ENCODE peak calls at places on chromosomes 5 and 9, in five cellular contexts. N, A, S, H and L are unnamed samples.

GRCh38 chr5:34673463-34674125 is 17.5 kb downstream of the RAI14 start:
- DNase-seq in N (no peak), A (no peak), S (no peak), H (no peak), L (no peak)

GRCh38 chr9:123044556-123044955 is 11.1 kb downstream of the GPR21 start:
- DNase-seq in N (no peak), A (peak), S (no peak), H (no peak), L (no peak)

GRCh38 chr9:63817622-63818518 is 1467.1 kb downstream of the FOXD4L5 start:
- DNase-seq in N (peak), A (peak), S (peak), H (peak), L (peak)

GRCh38 chr5:169970911-169971436 is 9.3 kb downstream of the INSYN2B start:
- DNase-seq in N (no peak), A (peak), S (peak), H (no peak), L (no peak)

GRCh38 chr9:16175461-16175860 is 622.6 kb downstream of the CCDC171 start:
- DNase-seq in N (no peak), A (no peak), S (no peak), H (no peak), L (no peak)

GRCh38 chr5:96565843-96566242 is 96.3 kb upstream of the CAST start:
- DNase-seq in N (no peak), A (peak), S (no peak), H (no peak), L (no peak)

GRCh38 chr5:14351845-14352712 is 208.9 kb downstream of the TRIO start:
- DNase-seq in N (peak), A (peak), S (peak), H (peak), L (peak)

GRCh38 chr5:65198777-65199120 is 283.0 kb downstream of the ADAMTS6 start:
- DNase-seq in N (no peak), A (peak), S (no peak), H (no peak), L (no peak)

GRCh38 chr9:36407122-36407723 is 7.2 kb upstream of the RNF38 start:
- DNase-seq in N (peak), A (peak), S (peak), H (peak), L (peak)

GRCh38 chr9:89778100-89779085 is 173.6 kb downstream of the GADD45G start:
- DNase-seq in N (no peak), A (no peak), S (no peak), H (no peak), L (no peak)

GRCh38 chr9:122265265-122265900 is 701 bp downstream of the MRRF start:
- DNase-seq in N (no peak), A (peak), S (no peak), H (no peak), L (no peak)

GRCh38 chr9:33076031-33076359 is 479 bp downstream of the SMU1 start:
- DNase-seq in N (no peak), A (peak), S (no peak), H (no peak), L (no peak)

GRCh38 chr5:96885518-96886338 is 9.4 kb downstream of the ERAP2 start:
- DNase-seq in N (no peak), A (no peak), S (peak), H (no peak), L (no peak)

GRCh38 chr9:136996361-136997281 is at the start of gene CLIC3:
- DNase-seq in N (no peak), A (no peak), S (no peak), H (no peak), L (peak)

GRCh38 chr5:13731229-13731628 is 213.3 kb downstream of the DNAH5 start:
- DNase-seq in N (no peak), A (no peak), S (no peak), H (no peak), L (no peak)

GRCh38 chr5:125486634-125487033 is 740.2 kb upstream of the ZNF608 start:
- DNase-seq in N (no peak), A (peak), S (no peak), H (no peak), L (no peak)

GRCh38 chr5:147743686-147744332 is 38.7 kb downstream of the JAKMIP2 start:
- DNase-seq in N (no peak), A (peak), S (no peak), H (no peak), L (no peak)

GRCh38 chr9:129310666-129311350 is 132.7 kb upstream of the IER5L start:
- DNase-seq in N (no peak), A (no peak), S (no peak), H (no peak), L (peak)

GRCh38 chr5:157778121-157778805 is 34.8 kb downstream of the LSM11 start:
- DNase-seq in N (no peak), A (peak), S (no peak), H (no peak), L (peak)

GRCh38 chr9:137488330-137488653 is 29.2 kb upstream of the NSMF start:
- DNase-seq in N (peak), A (peak), S (no peak), H (no peak), L (no peak)

GRCh38 chr9:90825586-90825985 is 24.0 kb downstream of the SYK start:
- DNase-seq in N (no peak), A (no peak), S (no peak), H (no peak), L (no peak)

GRCh38 chr9:108983885-108984284 is 29.4 kb downstream of the CTNNAL1 start:
- DNase-seq in N (no peak), A (no peak), S (no peak), H (no peak), L (no peak)

GRCh38 chr5:66769839-66770617 is 173.8 kb downstream of the MAST4 start:
- DNase-seq in N (no peak), A (peak), S (no peak), H (no peak), L (no peak)

GRCh38 chr9:89929721-89930480 is 325.1 kb downstream of the GADD45G start:
- DNase-seq in N (no peak), A (peak), S (no peak), H (no peak), L (no peak)

GRCh38 chr9:121268598-121269029 is 652 bp downstream of the GSN start:
- DNase-seq in N (no peak), A (no peak), S (no peak), H (no peak), L (no peak)

DNA sequence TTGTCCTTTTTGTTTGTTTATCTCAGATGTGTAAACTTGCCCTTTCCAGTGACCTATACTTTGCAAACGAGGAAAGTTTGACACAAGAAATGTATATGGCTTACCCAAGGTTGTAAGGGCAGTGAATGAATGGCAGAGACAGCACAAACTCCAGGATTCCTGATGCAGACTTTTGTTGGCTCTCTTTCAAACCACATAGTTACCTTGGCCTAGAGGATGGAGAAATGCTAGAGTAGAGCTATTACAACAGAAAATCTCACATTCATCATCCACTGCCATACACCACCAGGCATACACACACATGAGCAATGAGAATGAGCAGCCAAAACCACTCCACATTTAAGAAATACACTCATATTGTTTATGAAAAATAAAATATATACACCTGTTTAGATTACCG is 387.0 kb downstream of the TLR4 start:
- DNase-seq in N (no peak), A (no peak), S (no peak), H (no peak), L (no peak)
- TF ChIP-seq CTCF in N (no peak), A (no peak), S (no peak), H (no peak), L (no peak)

DNA sequence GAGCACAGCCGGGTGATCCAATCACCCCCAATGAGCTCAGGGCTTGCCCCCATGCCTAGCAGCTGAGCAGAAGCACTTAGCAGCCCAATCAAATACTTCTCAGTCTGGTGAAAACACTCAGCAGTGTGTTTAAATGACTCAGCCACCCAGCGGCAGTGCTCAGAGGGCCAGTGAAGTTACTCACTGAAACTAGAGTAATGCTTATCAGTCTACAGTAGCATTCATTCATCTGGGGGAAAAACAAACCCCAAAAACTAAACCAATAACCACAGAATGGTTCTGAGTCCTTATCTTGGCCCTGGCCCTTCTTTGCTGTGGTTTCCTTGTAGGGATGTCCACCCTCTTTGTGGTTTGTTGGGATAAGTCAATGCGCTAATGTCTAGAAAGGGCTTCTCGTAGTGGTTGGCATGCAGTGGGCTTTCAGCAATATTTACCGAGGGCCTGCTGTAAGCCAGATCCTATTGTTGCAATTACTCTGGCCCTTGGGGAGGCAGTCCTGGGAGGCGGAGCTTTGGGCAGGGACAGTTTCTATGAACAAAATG is 43.2 kb downstream of the LHX2 start:
- DNase-seq in N (no peak), A (peak), S (no peak), H (no peak), L (no peak)
- TF ChIP-seq CTCF in N (no peak), A (peak), S (no peak), H (no peak), L (no peak)

GRCh38 chr9:111582888-111583287 is 16.6 kb downstream of the PTGR1 start:
- DNase-seq in N (no peak), A (peak), S (no peak), H (no peak), L (no peak)
- TF ChIP-seq CTCF in N (no peak), A (no peak), S (no peak), H (no peak), L (no peak)

DNA sequence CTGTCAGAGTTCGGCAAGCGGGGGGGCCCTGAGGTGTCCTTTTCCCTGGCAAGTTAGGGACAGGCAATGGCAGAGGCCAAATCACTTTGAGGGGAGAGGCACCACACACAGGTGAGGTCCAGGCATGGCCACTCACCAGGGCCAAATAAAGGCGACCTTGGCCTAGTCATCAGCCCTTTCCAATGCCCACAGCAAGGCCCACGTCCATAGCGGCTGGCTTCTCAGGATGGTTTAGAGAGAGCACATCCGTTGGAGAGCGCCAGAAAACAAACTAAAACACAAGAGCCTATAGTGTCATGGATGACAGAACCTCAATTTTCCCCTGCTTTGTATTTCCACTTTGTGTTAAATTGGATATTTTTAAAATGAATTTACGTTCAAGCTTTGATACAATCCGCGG is 7.0 kb downstream of the CCNJL start:
- DNase-seq in N (no peak), A (no peak), S (no peak), H (no peak), L (no peak)
- TF ChIP-seq CTCF in N (no peak), A (no peak), S (no peak), H (no peak), L (no peak)

GRCh38 chr5:149552038-149552494 is 827 bp upstream of the CSNK1A1 start:
- DNase-seq in N (no peak), A (no peak), S (no peak), H (no peak), L (no peak)
- TF ChIP-seq CTCF in N (no peak), A (no peak), S (peak), H (no peak), L (no peak)

GRCh38 chr9:133090187-133090586 is 28.4 kb downstream of the CEL start:
- DNase-seq in N (no peak), A (no peak), S (no peak), H (no peak), L (no peak)

GRCh38 chr9:133098104-133098754 is 22.8 kb downstream of the RALGDS start:
- DNase-seq in N (no peak), A (no peak), S (no peak), H (no peak), L (no peak)

GRCh38 chr9:133090752-133091325 is 29.1 kb downstream of the CEL start:
- DNase-seq in N (no peak), A (no peak), S (no peak), H (no peak), L (no peak)

GRCh38 chr9:133098871-133099270 is 22.2 kb downstream of the RALGDS start:
- DNase-seq in N (no peak), A (no peak), S (peak), H (no peak), L (no peak)

DNA sequence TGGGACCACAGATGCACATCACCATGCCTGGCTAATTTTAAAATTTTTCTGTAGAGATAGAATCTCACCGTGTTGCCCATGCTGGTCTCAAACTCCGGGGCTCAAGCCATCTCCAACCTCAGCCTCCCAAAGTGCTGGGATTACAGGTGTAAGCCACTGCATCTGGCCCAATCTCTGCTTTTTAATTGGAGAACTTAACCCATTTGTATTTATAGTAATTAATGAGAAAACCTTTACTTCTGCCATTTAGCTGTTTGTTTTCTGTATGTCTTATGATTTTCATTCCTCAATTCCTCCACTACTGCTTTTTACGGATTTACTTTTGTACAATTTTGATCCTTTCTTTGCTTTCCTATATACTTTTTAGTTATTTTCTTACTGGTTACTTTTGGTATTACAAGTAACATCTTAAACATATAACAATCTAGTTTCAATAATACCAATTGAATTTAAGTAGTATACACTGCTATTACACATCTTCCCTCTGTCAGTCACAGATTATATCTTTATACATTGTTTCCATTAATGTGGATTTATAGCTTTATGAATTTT is 26.1 kb downstream of the RALGDS start:
- DNase-seq in N (no peak), A (no peak), S (no peak), H (no peak), L (no peak)
- TF ChIP-seq CTCF in N (no peak), A (no peak), S (no peak), H (no peak), L (no peak)